ENCODE peak calls at places on chromosomes 2 and 18, in five cellular contexts. One of them, this sample, is unnamed.

GRCh38 chr2:228082571-228082970 is 98.9 kb downstream of the SPHKAP start:
- DNase-seq in fibroblast of villous mesenchyme: no peak
- DNase-seq in fibroblast of mammary gland: no peak
- DNase-seq in HFF-Myc: no peak
- DNase-seq in fibroblast of lung: no peak
- DNase-seq in this sample: no peak

GRCh38 chr18:48792611-48793368 is 158.0 kb downstream of the SMAD7 start:
- DNase-seq in fibroblast of lung: no peak
- DNase-seq in HFF-Myc: no peak
- DNase-seq in fibroblast of villous mesenchyme: no peak
- DNase-seq in fibroblast of mammary gland: no peak
- DNase-seq in this sample: no peak

GRCh38 chr2:126669772-126670171 is 13.8 kb downstream of the GYPC start:
- DNase-seq in fibroblast of lung: no peak
- DNase-seq in fibroblast of mammary gland: no peak
- DNase-seq in fibroblast of villous mesenchyme: peak; percentile 42
- DNase-seq in HFF-Myc: no peak
- DNase-seq in this sample: no peak

GRCh38 chr2:220410296-220410695 is 782.9 kb downstream of the SLC4A3 start:
- DNase-seq in fibroblast of mammary gland: no peak
- DNase-seq in HFF-Myc: no peak
- DNase-seq in fibroblast of lung: no peak
- DNase-seq in fibroblast of villous mesenchyme: no peak
- DNase-seq in this sample: no peak

GRCh38 chr2:19916385-19916784 is 14.6 kb upstream of the TTC32 start:
- DNase-seq in fibroblast of lung: no peak
- DNase-seq in fibroblast of mammary gland: no peak
- DNase-seq in fibroblast of villous mesenchyme: no peak
- DNase-seq in HFF-Myc: no peak
- DNase-seq in this sample: no peak

GRCh38 chr2:173124441-173124840 is 48.8 kb downstream of the MAP3K20 start:
- DNase-seq in fibroblast of villous mesenchyme: no peak
- DNase-seq in HFF-Myc: peak; percentile 53
- DNase-seq in fibroblast of mammary gland: peak; percentile 39
- DNase-seq in fibroblast of lung: peak; percentile 35
- DNase-seq in this sample: no peak

GRCh38 chr2:66790651-66791181 is 355.8 kb downstream of the MEIS1 start:
- DNase-seq in fibroblast of lung: peak; percentile 57
- DNase-seq in fibroblast of mammary gland: peak; percentile 70
- DNase-seq in HFF-Myc: no peak
- DNase-seq in fibroblast of villous mesenchyme: peak; percentile 55
- DNase-seq in this sample: no peak

GRCh38 chr2:232229296-232229916 is 149.1 kb upstream of the ALPP start:
- DNase-seq in fibroblast of mammary gland: peak; percentile 37
- DNase-seq in HFF-Myc: no peak
- DNase-seq in fibroblast of lung: peak; percentile 70
- DNase-seq in fibroblast of villous mesenchyme: peak; percentile 46
- DNase-seq in this sample: no peak

GRCh38 chr2:69095246-69095645 is 82.3 kb downstream of the ANTXR1 start:
- DNase-seq in fibroblast of villous mesenchyme: peak; percentile 82
- DNase-seq in fibroblast of mammary gland: peak; percentile 91
- DNase-seq in HFF-Myc: no peak
- DNase-seq in fibroblast of lung: peak; percentile 85
- DNase-seq in this sample: no peak

GRCh38 chr18:29018976-29019375 is 842.0 kb upstream of the CDH2 start:
- DNase-seq in HFF-Myc: no peak
- DNase-seq in fibroblast of villous mesenchyme: no peak
- DNase-seq in fibroblast of mammary gland: no peak
- DNase-seq in fibroblast of lung: no peak
- DNase-seq in this sample: no peak

GRCh38 chr2:121634354-121635307 is 14.6 kb downstream of the CLASP1 start:
- DNase-seq in HFF-Myc: no peak
- DNase-seq in fibroblast of lung: peak; percentile 59
- DNase-seq in fibroblast of villous mesenchyme: peak; percentile 12
- DNase-seq in fibroblast of mammary gland: peak; percentile 14
- DNase-seq in this sample: no peak

GRCh38 chr2:138496096-138496651 is 5.4 kb upstream of the SPOPL start:
- DNase-seq in fibroblast of mammary gland: no peak
- DNase-seq in fibroblast of villous mesenchyme: no peak
- DNase-seq in HFF-Myc: no peak
- DNase-seq in fibroblast of lung: no peak
- DNase-seq in this sample: no peak

GRCh38 chr2:172101008-172101706 is 1.5 kb downstream of the DLX2 start:
- DNase-seq in fibroblast of mammary gland: no peak
- DNase-seq in fibroblast of villous mesenchyme: no peak
- DNase-seq in fibroblast of lung: no peak
- DNase-seq in HFF-Myc: no peak
- DNase-seq in this sample: no peak

GRCh38 chr2:199458017-199458805 is 472 bp upstream of the SATB2 start:
- DNase-seq in fibroblast of villous mesenchyme: peak; percentile 39
- DNase-seq in fibroblast of lung: peak; percentile 63
- DNase-seq in fibroblast of mammary gland: peak; percentile 40
- DNase-seq in HFF-Myc: no peak
- DNase-seq in this sample: no peak

GRCh38 chr18:45050712-45051639 is 370.3 kb downstream of the SETBP1 start:
- DNase-seq in fibroblast of mammary gland: peak; percentile 97
- DNase-seq in fibroblast of villous mesenchyme: peak; percentile 97
- DNase-seq in HFF-Myc: peak; percentile 91
- DNase-seq in fibroblast of lung: peak; percentile 93
- DNase-seq in this sample: peak; percentile 60

GRCh38 chr2:126244937-126245336 is 411.0 kb upstream of the GYPC start:
- DNase-seq in fibroblast of lung: no peak
- DNase-seq in HFF-Myc: no peak
- DNase-seq in fibroblast of villous mesenchyme: peak; percentile 34
- DNase-seq in fibroblast of mammary gland: peak; percentile 1
- DNase-seq in this sample: no peak

GRCh38 chr2:241822264-241822623 is 13.3 kb downstream of the NEU4 start:
- DNase-seq in fibroblast of mammary gland: no peak
- DNase-seq in fibroblast of villous mesenchyme: no peak
- DNase-seq in fibroblast of lung: no peak
- DNase-seq in HFF-Myc: no peak
- DNase-seq in this sample: no peak

GRCh38 chr2:99183025-99183424 is 2.0 kb downstream of the MRPL30 start:
- DNase-seq in fibroblast of lung: no peak
- DNase-seq in fibroblast of villous mesenchyme: no peak
- DNase-seq in fibroblast of mammary gland: peak; percentile 10
- DNase-seq in HFF-Myc: no peak
- DNase-seq in this sample: no peak

GRCh38 chr2:20050104-20050711 is 1.2 kb downstream of the LAPTM4A start:
- DNase-seq in fibroblast of lung: peak; percentile 79
- DNase-seq in fibroblast of villous mesenchyme: peak; percentile 75
- DNase-seq in fibroblast of mammary gland: peak; percentile 92
- DNase-seq in HFF-Myc: no peak
- DNase-seq in this sample: no peak

GRCh38 chr18:46261799-46262198 is 157.6 kb downstream of the HAUS1 start:
- DNase-seq in HFF-Myc: no peak
- DNase-seq in fibroblast of mammary gland: no peak
- DNase-seq in fibroblast of villous mesenchyme: no peak
- DNase-seq in fibroblast of lung: peak; percentile 43
- DNase-seq in this sample: no peak

GRCh38 chr2:221407765-221408164 is 164.3 kb downstream of the EPHA4 start:
- DNase-seq in fibroblast of villous mesenchyme: no peak
- DNase-seq in fibroblast of mammary gland: no peak
- DNase-seq in fibroblast of lung: no peak
- DNase-seq in HFF-Myc: no peak
- DNase-seq in this sample: no peak

GRCh38 chr2:28754321-28754720 is 2.7 kb downstream of the PPP1CB start:
- DNase-seq in HFF-Myc: no peak
- DNase-seq in fibroblast of lung: no peak
- DNase-seq in fibroblast of mammary gland: peak; percentile 36
- DNase-seq in fibroblast of villous mesenchyme: peak; percentile 50
- DNase-seq in this sample: no peak

GRCh38 chr2:32647180-32647651 is 19.4 kb downstream of the TTC27 start:
- DNase-seq in fibroblast of mammary gland: peak; percentile 88
- DNase-seq in fibroblast of villous mesenchyme: peak; percentile 72
- DNase-seq in HFF-Myc: no peak
- DNase-seq in fibroblast of lung: peak; percentile 95
- DNase-seq in this sample: peak; percentile 62

GRCh38 chr2:108923019-108923700 is 65.9 kb downstream of the EDAR start:
- DNase-seq in fibroblast of lung: no peak
- DNase-seq in fibroblast of villous mesenchyme: no peak
- DNase-seq in HFF-Myc: no peak
- DNase-seq in fibroblast of mammary gland: no peak
- DNase-seq in this sample: no peak

GRCh38 chr2:157404363-157404762 is 39.5 kb downstream of the CYTIP start:
- DNase-seq in fibroblast of villous mesenchyme: no peak
- DNase-seq in fibroblast of lung: peak; percentile 17
- DNase-seq in fibroblast of mammary gland: peak; percentile 12
- DNase-seq in HFF-Myc: no peak
- DNase-seq in this sample: no peak

GRCh38 chr2:188971316-188971930 is 2.8 kb upstream of the COL3A1 start:
- DNase-seq in fibroblast of mammary gland: peak; percentile 41
- DNase-seq in HFF-Myc: no peak
- DNase-seq in fibroblast of villous mesenchyme: peak; percentile 90
- DNase-seq in fibroblast of lung: no peak
- DNase-seq in this sample: no peak

GRCh38 chr2:227864161-227864756 is 7.2 kb upstream of the DAW1 start:
- DNase-seq in fibroblast of mammary gland: peak; percentile 94
- DNase-seq in fibroblast of lung: peak; percentile 56
- DNase-seq in fibroblast of villous mesenchyme: peak; percentile 94
- DNase-seq in HFF-Myc: no peak
- DNase-seq in this sample: no peak

GRCh38 chr2:24845691-24846090 is 52.5 kb downstream of the CENPO start:
- DNase-seq in fibroblast of mammary gland: no peak
- DNase-seq in fibroblast of villous mesenchyme: no peak
- DNase-seq in fibroblast of lung: no peak
- DNase-seq in HFF-Myc: no peak
- DNase-seq in this sample: no peak

GRCh38 chr2:24840962-24841945 is 48.0 kb downstream of the CENPO start:
- DNase-seq in fibroblast of villous mesenchyme: no peak
- DNase-seq in fibroblast of lung: no peak
- DNase-seq in HFF-Myc: no peak
- DNase-seq in fibroblast of mammary gland: no peak
- DNase-seq in this sample: no peak

GRCh38 chr2:24844023-24844685 is 50.9 kb downstream of the CENPO start:
- DNase-seq in fibroblast of villous mesenchyme: no peak
- DNase-seq in HFF-Myc: no peak
- DNase-seq in fibroblast of mammary gland: no peak
- DNase-seq in fibroblast of lung: no peak
- DNase-seq in this sample: no peak

GRCh38 chr2:24842081-24843050 is 49.1 kb downstream of the CENPO start:
- DNase-seq in fibroblast of villous mesenchyme: no peak
- DNase-seq in fibroblast of lung: no peak
- DNase-seq in fibroblast of mammary gland: no peak
- DNase-seq in HFF-Myc: no peak
- DNase-seq in this sample: no peak

GRCh38 chr2:24843461-24843860 is 50.2 kb downstream of the CENPO start:
- DNase-seq in HFF-Myc: no peak
- DNase-seq in fibroblast of villous mesenchyme: no peak
- DNase-seq in fibroblast of mammary gland: no peak
- DNase-seq in fibroblast of lung: no peak
- DNase-seq in this sample: no peak
- TF ChIP-seq CTCF in HFF-Myc: no peak
- TF ChIP-seq CTCF in fibroblast of villous mesenchyme: no peak
- TF ChIP-seq CTCF in fibroblast of mammary gland: no peak
- TF ChIP-seq CTCF in fibroblast of lung: no peak
- TF ChIP-seq CTCF in this sample: no peak

DNA sequence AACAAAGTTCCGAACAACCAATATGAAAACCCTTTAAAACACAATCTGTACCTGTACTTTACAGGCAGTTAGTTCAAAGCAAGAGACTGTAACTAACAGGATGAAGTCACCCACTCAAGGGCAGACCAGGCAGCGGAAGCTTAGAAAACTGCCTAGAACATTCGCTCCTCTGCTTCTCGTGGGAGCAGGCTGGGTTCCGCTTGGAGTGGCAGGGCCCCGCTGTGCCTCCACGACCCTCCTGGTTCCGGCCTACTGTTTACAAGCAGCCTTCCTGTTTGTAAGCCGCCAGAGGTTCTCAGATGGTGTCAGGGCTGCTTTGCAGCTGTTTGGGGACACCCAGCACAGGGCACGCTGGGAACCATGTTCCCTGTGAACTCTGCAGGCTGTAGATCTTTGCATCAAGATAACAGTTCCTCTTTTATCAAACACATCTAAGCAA is 31.3 kb downstream of the CIB4 start:
- DNase-seq in HFF-Myc: no peak
- DNase-seq in fibroblast of mammary gland: no peak
- DNase-seq in fibroblast of lung: no peak
- DNase-seq in fibroblast of villous mesenchyme: no peak
- DNase-seq in this sample: no peak
- H3K4me3 ChIP-seq in HFF-Myc: no peak overlapping the region
- H3K4me3 ChIP-seq in fibroblast of mammary gland: no peak overlapping the region
- H3K4me3 ChIP-seq in fibroblast of lung: no peak overlapping the region
- H3K4me3 ChIP-seq in fibroblast of villous mesenchyme: no peak overlapping the region
- H3K4me3 ChIP-seq in this sample: no peak overlapping the region

GRCh38 chr18:27206411-27206810 is 21.3 kb upstream of the CHST9 start:
- DNase-seq in fibroblast of mammary gland: no peak
- DNase-seq in fibroblast of lung: no peak
- DNase-seq in fibroblast of villous mesenchyme: no peak
- DNase-seq in HFF-Myc: no peak
- DNase-seq in this sample: no peak

GRCh38 chr18:27213123-27213717 is 28.1 kb upstream of the CHST9 start:
- DNase-seq in fibroblast of villous mesenchyme: no peak
- DNase-seq in fibroblast of lung: no peak
- DNase-seq in HFF-Myc: no peak
- DNase-seq in fibroblast of mammary gland: no peak
- DNase-seq in this sample: no peak

GRCh38 chr18:27214831-27215230 is 29.7 kb upstream of the CHST9 start:
- DNase-seq in HFF-Myc: no peak
- DNase-seq in fibroblast of mammary gland: no peak
- DNase-seq in fibroblast of villous mesenchyme: no peak
- DNase-seq in fibroblast of lung: no peak
- DNase-seq in this sample: no peak

GRCh38 chr18:27211569-27211968 is 26.5 kb upstream of the CHST9 start:
- DNase-seq in HFF-Myc: no peak
- DNase-seq in fibroblast of villous mesenchyme: no peak
- DNase-seq in fibroblast of lung: no peak
- DNase-seq in fibroblast of mammary gland: no peak
- DNase-seq in this sample: no peak
- TF ChIP-seq CTCF in HFF-Myc: no peak
- TF ChIP-seq CTCF in fibroblast of villous mesenchyme: no peak
- TF ChIP-seq CTCF in fibroblast of lung: no peak
- TF ChIP-seq CTCF in fibroblast of mammary gland: no peak
- TF ChIP-seq CTCF in this sample: no peak

GRCh38 chr18:74353169-74353775 is 37.6 kb downstream of the C18orf63 start:
- DNase-seq in HFF-Myc: peak; percentile 63
- DNase-seq in fibroblast of villous mesenchyme: peak; percentile 71
- DNase-seq in fibroblast of lung: peak; percentile 61
- DNase-seq in fibroblast of mammary gland: peak; percentile 81
- DNase-seq in this sample: peak; percentile 19

GRCh38 chr18:74351354-74351753 is 35.7 kb downstream of the C18orf63 start:
- DNase-seq in fibroblast of mammary gland: peak; percentile 81
- DNase-seq in HFF-Myc: no peak
- DNase-seq in fibroblast of lung: peak; percentile 50
- DNase-seq in fibroblast of villous mesenchyme: peak; percentile 34
- DNase-seq in this sample: no peak

GRCh38 chr18:74360852-74361640 is 45.4 kb downstream of the C18orf63 start:
- DNase-seq in fibroblast of villous mesenchyme: no peak
- DNase-seq in HFF-Myc: no peak
- DNase-seq in fibroblast of lung: no peak
- DNase-seq in fibroblast of mammary gland: no peak
- DNase-seq in this sample: no peak

DNA sequence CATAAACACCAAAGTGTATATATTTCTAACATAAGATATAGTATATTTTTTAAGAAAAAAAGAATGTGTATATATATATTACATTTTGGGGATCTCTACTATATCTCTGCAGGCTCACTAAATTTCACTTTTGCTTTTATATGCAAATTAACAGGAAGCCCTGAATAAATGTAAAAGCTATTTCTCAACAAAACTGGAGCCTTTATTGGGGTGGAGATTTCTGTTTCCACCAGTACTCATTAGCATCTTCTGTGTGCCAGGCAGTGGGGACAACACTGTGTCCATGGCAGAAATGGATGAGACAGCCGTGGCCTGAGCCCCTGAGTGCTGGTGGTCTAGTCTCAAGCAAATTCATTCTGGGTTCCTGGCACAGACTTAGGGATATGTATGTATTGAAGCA is 41.3 kb downstream of the C18orf63 start:
- DNase-seq in fibroblast of mammary gland: no peak
- DNase-seq in fibroblast of villous mesenchyme: no peak
- DNase-seq in fibroblast of lung: no peak
- DNase-seq in HFF-Myc: no peak
- DNase-seq in this sample: no peak
- H3K4me3 ChIP-seq in fibroblast of mammary gland: no peak overlapping the region
- H3K4me3 ChIP-seq in fibroblast of villous mesenchyme: no peak overlapping the region
- H3K4me3 ChIP-seq in fibroblast of lung: no peak overlapping the region
- H3K4me3 ChIP-seq in HFF-Myc: no peak overlapping the region
- H3K4me3 ChIP-seq in this sample: no peak overlapping the region

This sample was measured in AG04449.